ENCODE peak calls at places on chromosomes 6 and 20, in five cellular contexts. A is pons, E is Ammon's horn, W is T-helper 2 cell, K is neural crest cell. B is an unnamed sample.

GRCh38 chr6:153002613-153003293 is at the start of gene MTRF1L:
- DNase-seq in A (peak; percentile 96), E (peak; percentile 94), W (peak; percentile 81), K (peak; percentile 85), B (peak; percentile 93)

GRCh38 chr6:158149641-158150040 is 18.4 kb downstream of the SERAC1 start:
- DNase-seq in A (no peak), E (peak; percentile 52), W (no peak), K (no peak), B (no peak)

GRCh38 chr20:33175123-33175522 is 7.2 kb downstream of the BPIFA2 start:
- DNase-seq in A (no peak), E (no peak), W (no peak), K (no peak), B (no peak)

GRCh38 chr6:125346143-125346925 is 44.6 kb upstream of the HDDC2 start:
- DNase-seq in A (peak; percentile 11), E (no peak), W (no peak), K (no peak), B (no peak)

GRCh38 chr6:47769951-47770350 is 11.9 kb upstream of the OPN5 start:
- DNase-seq in A (no peak), E (no peak), W (no peak), K (no peak), B (no peak)

GRCh38 chr6:118685823-118686449 is 34.5 kb upstream of the CEP85L start:
- DNase-seq in A (no peak), E (no peak), W (no peak), K (no peak), B (no peak)

GRCh38 chr6:29811377-29811776 is 16.2 kb upstream of the HLA-G start:
- DNase-seq in A (no peak), E (no peak), W (no peak), K (no peak), B (no peak)

GRCh38 chr6:88276331-88276730 is 110.2 kb upstream of the CNR1 start:
- DNase-seq in A (no peak), E (no peak), W (no peak), K (no peak), B (no peak)

GRCh38 chr20:50380697-50381040 is 129.5 kb upstream of the PTPN1 start:
- DNase-seq in A (no peak), E (no peak), W (no peak), K (no peak), B (no peak)

GRCh38 chr6:52697903-52698302 is 27.0 kb downstream of the TMEM14A start:
- DNase-seq in A (peak; percentile 31), E (no peak), W (no peak), K (no peak), B (no peak)